ENCODE peak calls at places on chromosomes 7 and 10, in nine cellular contexts. K, L, B, Y, Q, T, A, U and C are unnamed samples.

GRCh38 chr10:690227-691161 is 1.0 kb upstream of the DIP2C start:
- DNase-seq in K (no peak), A (no peak), T (no peak), Y (no peak), Q (no peak), B (no peak), L (no peak), U (no peak), C (no peak)

GRCh38 chr10:95906675-95907453 is 911 bp upstream of the CC2D2B start:
- DNase-seq in B (peak), K (peak), Y (peak), U (peak), A (peak), L (peak), Q (no peak), T (peak), C (peak)

GRCh38 chr7:70303309-70303708 is 705.0 kb downstream of the AUTS2 start:
- DNase-seq in A (no peak), Q (no peak), T (no peak), U (no peak), B (no peak), L (no peak), K (no peak), Y (no peak), C (peak)

GRCh38 chr10:121244791-121245190 is 353.5 kb downstream of the FGFR2 start:
- DNase-seq in L (no peak), U (no peak), Y (no peak), K (no peak), T (no peak), B (no peak), Q (no peak), A (no peak), C (peak)

GRCh38 chr10:5507649-5508131 is 8.3 kb upstream of the CALML5 start:
- DNase-seq in K (no peak), Y (no peak), B (no peak), U (no peak), A (no peak), L (no peak), T (no peak), Q (peak), C (no peak)

GRCh38 chr7:149725426-149725821 is 48.0 kb downstream of the ZNF467 start:
- DNase-seq in K (no peak), Q (no peak), L (no peak), T (no peak), B (no peak), U (no peak), Y (no peak), A (peak), C (no peak)

GRCh38 chr10:122341141-122341810 is 33.2 kb upstream of the PLEKHA1 start:
- DNase-seq in B (no peak), Q (no peak), K (no peak), U (no peak), T (no peak), L (no peak), Y (no peak), A (no peak), C (no peak)

GRCh38 chr10:98528166-98528784 is 81.5 kb upstream of the HPS1 start:
- DNase-seq in L (peak), U (no peak), Y (no peak), A (no peak), Q (no peak), K (no peak), B (peak), T (peak), C (peak)

GRCh38 chr7:87875151-87876039 is 765 bp downstream of the SLC25A40 start:
- DNase-seq in Y (no peak), K (peak), U (peak), T (peak), B (no peak), A (peak), L (peak), Q (peak), C (peak)

GRCh38 chr10:29618341-29619171 is 16.2 kb downstream of the SVIL start:
- DNase-seq in Y (no peak), T (no peak), Q (peak), A (no peak), U (no peak), B (no peak), L (no peak), K (no peak), C (peak)

GRCh38 chr7:102273749-102274712 is 12.6 kb upstream of the SH2B2 start:
- DNase-seq in T (no peak), Y (no peak), Q (peak), A (no peak), K (no peak), L (peak), U (no peak), B (peak), C (peak)

GRCh38 chr7:142746268-142746667 is 3.0 kb upstream of the PRSS1 start:
- DNase-seq in Y (no peak), A (no peak), T (no peak), U (no peak), K (no peak), Q (no peak), B (no peak), L (no peak), C (no peak)

GRCh38 chr10:15344876-15345285 is 26.2 kb downstream of the FAM171A1 start:
- DNase-seq in A (no peak), Y (no peak), Q (no peak), K (no peak), B (peak), L (no peak), T (peak), U (no peak), C (peak)

GRCh38 chr10:10209152-10209551 is 808.5 kb upstream of the CELF2 start:
- DNase-seq in L (peak), K (no peak), U (no peak), A (peak), T (no peak), B (no peak), Q (no peak), Y (no peak), C (peak)

GRCh38 chr10:113047963-113048781 is 98.1 kb downstream of the TCF7L2 start:
- DNase-seq in T (peak), L (no peak), K (no peak), Y (no peak), Q (no peak), B (no peak), A (no peak), U (peak), C (peak)

GRCh38 chr10:69629897-69630650 is at the start of gene FAM241B:
- DNase-seq in L (peak), A (peak), Q (peak), K (peak), Y (peak), B (peak), U (peak), T (peak), C (peak)

GRCh38 chr7:87570178-87570577 is 30.5 kb downstream of the ABCB1 start:
- DNase-seq in K (no peak), L (peak), B (peak), A (no peak), Y (no peak), U (no peak), T (no peak), Q (no peak), C (peak)

GRCh38 chr7:82444220-82445049 is 858 bp upstream of the CACNA2D1 start:
- DNase-seq in Y (no peak), K (no peak), A (no peak), L (no peak), U (no peak), T (no peak), Q (peak), B (no peak), C (peak)

GRCh38 chr10:58836991-58837390 is 324.3 kb downstream of the BICC1 start:
- DNase-seq in Q (no peak), A (no peak), Y (no peak), U (no peak), K (no peak), T (no peak), L (no peak), B (no peak), C (no peak)

GRCh38 chr7:99626661-99627060 is 9.9 kb downstream of the ZSCAN25 start:
- DNase-seq in Y (no peak), U (no peak), K (no peak), L (no peak), B (no peak), Q (no peak), T (no peak), A (no peak), C (no peak)

GRCh38 chr10:95245425-95246055 is 45.3 kb downstream of the PDLIM1 start:
- DNase-seq in K (no peak), L (no peak), Q (no peak), U (no peak), B (no peak), Y (no peak), T (no peak), A (no peak), C (no peak)

GRCh38 chr10:79374312-79375191 is 27.3 kb downstream of the PPIF start:
- DNase-seq in K (peak), A (peak), B (peak), Q (peak), L (peak), T (peak), Y (peak), U (peak), C (peak)

GRCh38 chr7:95470452-95470851 is 15.3 kb upstream of the ASB4 start:
- DNase-seq in K (no peak), L (no peak), T (peak), B (peak), U (no peak), A (no peak), Y (no peak), Q (no peak), C (peak)

GRCh38 chr7:42854521-42855118 is 57.2 kb downstream of the C7orf25 start:
- DNase-seq in Q (no peak), U (no peak), B (no peak), A (no peak), T (no peak), K (no peak), Y (no peak), L (no peak), C (no peak)

GRCh38 chr7:155352076-155352752 is 54.5 kb downstream of the INSIG1 start:
- DNase-seq in Y (no peak), K (no peak), T (no peak), L (no peak), B (no peak), Q (no peak), U (no peak), A (no peak), C (no peak)